ENCODE peak calls at places on chromosomes 16 and 17, in four cellular contexts. U, O, N and T are unnamed samples.

GRCh38 chr17:16407911-16408588 is 7.3 kb upstream of the TRPV2 start:
- DNase-seq in U (peak), O (no peak), N (peak), T (peak)

GRCh38 chr16:2082171-2082982 is 34.6 kb downstream of the TSC2 start:
- DNase-seq in U (no peak), O (no peak), N (no peak), T (no peak)

GRCh38 chr16:79411805-79412204 is 188.7 kb downstream of the MAF start:
- DNase-seq in U (no peak), O (no peak), N (no peak), T (no peak)

GRCh38 chr16:4241601-4242270 is at the start of gene SRL:
- DNase-seq in U (no peak), O (no peak), N (peak), T (no peak)

GRCh38 chr17:81400154-81400938 is 5.1 kb downstream of the BAHCC1 start:
- DNase-seq in U (no peak), O (no peak), N (no peak), T (no peak)

GRCh38 chr16:14302031-14302398 is 230.9 kb downstream of the MRTFB start:
- DNase-seq in U (peak), O (no peak), N (peak), T (peak)

GRCh38 chr16:56425439-56425832 is at the start of gene AMFR:
- DNase-seq in U (peak), O (peak), N (peak), T (peak)

GRCh38 chr16:67447508-67448076 is 16.7 kb downstream of the HSD11B2 start:
- DNase-seq in U (no peak), O (peak), N (peak), T (peak)

GRCh38 chr17:49290690-49291326 is 60.2 kb upstream of the PHOSPHO1 start:
- DNase-seq in U (peak), O (peak), N (peak), T (peak)

GRCh38 chr16:4899474-4899846 is 37.5 kb downstream of the PPL start:
- DNase-seq in U (no peak), O (no peak), N (no peak), T (no peak)

GRCh38 chr17:74101527-74101926 is 102.0 kb upstream of the RPL38 start:
- DNase-seq in U (no peak), O (no peak), N (no peak), T (no peak)

GRCh38 chr17:64278614-64279013 is 15.6 kb upstream of the TEX2 start:
- DNase-seq in U (no peak), O (peak), N (no peak), T (peak)

GRCh38 chr16:27242868-27243590 is 25.5 kb downstream of the NSMCE1 start:
- DNase-seq in U (no peak), O (no peak), N (no peak), T (no peak)

GRCh38 chr17:66518677-66519076 is 216.3 kb downstream of the PRKCA start:
- DNase-seq in U (no peak), O (no peak), N (peak), T (no peak)

GRCh38 chr16:58462089-58462488 is 37.9 kb upstream of the NDRG4 start:
- DNase-seq in U (no peak), O (no peak), N (no peak), T (no peak)

GRCh38 chr16:15798671-15799070 is 58.2 kb downstream of the MYH11 start:
- DNase-seq in U (no peak), O (no peak), N (no peak), T (no peak)

GRCh38 chr16:15807603-15808009 is 49.2 kb downstream of the MYH11 start:
- DNase-seq in U (no peak), O (no peak), N (no peak), T (no peak)

GRCh38 chr16:15799851-15800495 is 56.9 kb downstream of the MYH11 start:
- DNase-seq in U (no peak), O (no peak), N (no peak), T (no peak)

GRCh38 chr16:15808071-15808470 is 48.8 kb downstream of the MYH11 start:
- DNase-seq in U (no peak), O (no peak), N (no peak), T (no peak)

GRCh38 chr16:15803608-15804007 is 53.2 kb downstream of the MYH11 start:
- DNase-seq in U (no peak), O (no peak), N (no peak), T (no peak)
- TF ChIP-seq EZH2phosphoT487 in U (no peak), O (no peak), N (no peak), T (no peak)

GRCh38 chr16:69171325-69172095 is 15.5 kb upstream of the SNTB2 start:
- DNase-seq in U (no peak), O (no peak), N (no peak), T (no peak)
- H3K4me3 ChIP-seq in U (no peak), O (no peak), N (no peak), T (no peak)

DNA sequence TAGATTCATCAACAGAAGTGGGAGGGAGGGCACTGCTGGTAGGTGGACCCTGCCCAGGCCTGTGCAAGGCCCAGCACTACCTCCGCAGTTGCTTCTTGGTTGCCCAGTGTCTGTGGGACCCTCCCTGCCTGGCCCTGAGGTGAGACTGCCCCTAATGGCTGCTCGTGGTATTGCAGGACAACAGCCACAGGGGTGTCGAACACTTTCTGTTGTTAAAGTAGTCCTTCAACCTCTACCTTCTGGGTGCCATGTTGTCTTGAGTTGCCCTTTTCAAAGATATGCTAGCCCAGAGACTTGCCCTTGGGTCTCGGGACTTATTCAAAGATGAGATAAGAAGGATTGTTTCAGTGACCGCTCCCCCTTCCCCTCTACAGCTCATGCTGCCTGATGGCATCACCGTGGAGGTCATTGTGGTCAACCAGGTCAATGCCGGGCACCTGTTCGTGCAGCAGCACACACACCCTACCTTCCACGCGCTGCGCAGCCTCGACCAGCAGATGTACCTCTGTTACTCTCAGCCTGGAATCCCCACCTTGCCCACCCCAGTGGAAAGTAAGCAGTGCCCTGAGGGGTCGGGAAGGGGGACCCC is 29.1 kb downstream of the AKAP1 start:
- DNase-seq in U (peak), O (no peak), N (peak), T (peak)
- TF ChIP-seq EZH2phosphoT487 in U (no peak), O (no peak), N (no peak), T (no peak)

GRCh38 chr16:30187971-30188561 is 4.7 kb downstream of the CORO1A start:
- DNase-seq in U (no peak), O (no peak), N (no peak), T (no peak)

GRCh38 chr16:30187556-30187865 is 4.1 kb downstream of the CORO1A start:
- DNase-seq in U (no peak), O (no peak), N (no peak), T (no peak)

GRCh38 chr16:30186444-30186781 is 3.0 kb downstream of the CORO1A start:
- DNase-seq in U (no peak), O (no peak), N (no peak), T (no peak)

GRCh38 chr16:30185683-30186421 is 2.5 kb downstream of the CORO1A start:
- DNase-seq in U (no peak), O (no peak), N (peak), T (peak)

GRCh38 chr16:30186782-30187555 is 3.6 kb downstream of the CORO1A start:
- DNase-seq in U (peak), O (no peak), N (peak), T (peak)
- H3K4me3 ChIP-seq in U (no peak), O (no peak), N (no peak), T (peak)